ENCODE peak calls at places on chromosomes 3 and 15, in seven cellular contexts. One of them, this sample, is unnamed. For H3K4me1, the result is how much of the 10 kb centered on the place peaks cover.

GRCh38 chr15:39817892-39818291 is 35.3 kb upstream of the FSIP1 start:
- DNase-seq in heart left ventricle: no peak
- DNase-seq in CD4-positive, CD25-positive, alpha-beta regulatory T cell: no peak
- DNase-seq in psoas muscle: no peak
- DNase-seq in cardiac muscle cell: peak
- DNase-seq in esophagus squamous epithelium: no peak
- DNase-seq in astrocyte: no peak
- DNase-seq in this sample: no peak

GRCh38 chr15:89809093-89809786 is 5.4 kb downstream of the ANPEP start:
- DNase-seq in heart left ventricle: no peak
- DNase-seq in CD4-positive, CD25-positive, alpha-beta regulatory T cell: no peak
- DNase-seq in psoas muscle: peak
- DNase-seq in cardiac muscle cell: peak
- DNase-seq in esophagus squamous epithelium: no peak
- DNase-seq in astrocyte: no peak
- DNase-seq in this sample: no peak

GRCh38 chr3:15983232-15983631 is 185.5 kb upstream of the ANKRD28 start:
- DNase-seq in heart left ventricle: no peak
- DNase-seq in CD4-positive, CD25-positive, alpha-beta regulatory T cell: no peak
- DNase-seq in psoas muscle: no peak
- DNase-seq in cardiac muscle cell: peak
- DNase-seq in esophagus squamous epithelium: no peak
- DNase-seq in astrocyte: peak
- DNase-seq in this sample: no peak

GRCh38 chr15:74417230-74417629 is 16.5 kb downstream of the SEMA7A start:
- DNase-seq in heart left ventricle: peak
- DNase-seq in CD4-positive, CD25-positive, alpha-beta regulatory T cell: no peak
- DNase-seq in psoas muscle: no peak
- DNase-seq in cardiac muscle cell: peak
- DNase-seq in esophagus squamous epithelium: no peak
- DNase-seq in astrocyte: peak
- DNase-seq in this sample: no peak

GRCh38 chr3:183500981-183501704 is 54.4 kb downstream of the KLHL6 start:
- DNase-seq in heart left ventricle: no peak
- DNase-seq in CD4-positive, CD25-positive, alpha-beta regulatory T cell: no peak
- DNase-seq in psoas muscle: no peak
- DNase-seq in cardiac muscle cell: no peak
- DNase-seq in esophagus squamous epithelium: no peak
- DNase-seq in astrocyte: no peak
- DNase-seq in this sample: no peak

GRCh38 chr3:141845407-141846049 is 30.9 kb upstream of the ATP1B3 start:
- DNase-seq in heart left ventricle: no peak
- DNase-seq in CD4-positive, CD25-positive, alpha-beta regulatory T cell: no peak
- DNase-seq in psoas muscle: no peak
- DNase-seq in cardiac muscle cell: no peak
- DNase-seq in esophagus squamous epithelium: no peak
- DNase-seq in astrocyte: no peak
- DNase-seq in this sample: no peak

GRCh38 chr15:31352283-31352880 is 25.7 kb downstream of the KLF13 start:
- DNase-seq in heart left ventricle: peak
- DNase-seq in CD4-positive, CD25-positive, alpha-beta regulatory T cell: no peak
- DNase-seq in psoas muscle: peak
- DNase-seq in cardiac muscle cell: peak
- DNase-seq in esophagus squamous epithelium: no peak
- DNase-seq in astrocyte: no peak
- DNase-seq in this sample: peak

GRCh38 chr3:98482717-98483482 is 14.6 kb upstream of the OR5K2 start:
- DNase-seq in heart left ventricle: no peak
- DNase-seq in CD4-positive, CD25-positive, alpha-beta regulatory T cell: no peak
- DNase-seq in psoas muscle: no peak
- DNase-seq in cardiac muscle cell: no peak
- DNase-seq in esophagus squamous epithelium: no peak
- DNase-seq in astrocyte: no peak
- DNase-seq in this sample: no peak

GRCh38 chr3:196216681-196217211 is 412 bp downstream of the SLC51A start:
- DNase-seq in heart left ventricle: no peak
- DNase-seq in CD4-positive, CD25-positive, alpha-beta regulatory T cell: no peak
- DNase-seq in psoas muscle: no peak
- DNase-seq in cardiac muscle cell: no peak
- DNase-seq in esophagus squamous epithelium: no peak
- DNase-seq in astrocyte: no peak
- DNase-seq in this sample: no peak

GRCh38 chr15:40047413-40048154 is 8.6 kb upstream of the SRP14 start:
- DNase-seq in heart left ventricle: peak
- DNase-seq in CD4-positive, CD25-positive, alpha-beta regulatory T cell: no peak
- DNase-seq in psoas muscle: peak
- DNase-seq in cardiac muscle cell: peak
- DNase-seq in esophagus squamous epithelium: no peak
- DNase-seq in astrocyte: peak
- DNase-seq in this sample: peak

GRCh38 chr3:122322095-122323075 is 2.7 kb upstream of the CSTA start:
- DNase-seq in heart left ventricle: no peak
- DNase-seq in CD4-positive, CD25-positive, alpha-beta regulatory T cell: no peak
- DNase-seq in psoas muscle: no peak
- DNase-seq in cardiac muscle cell: no peak
- DNase-seq in esophagus squamous epithelium: no peak
- DNase-seq in astrocyte: no peak
- DNase-seq in this sample: no peak

GRCh38 chr15:63904042-63904441 is 70.3 kb upstream of the HERC1 start:
- DNase-seq in heart left ventricle: no peak
- DNase-seq in CD4-positive, CD25-positive, alpha-beta regulatory T cell: no peak
- DNase-seq in psoas muscle: no peak
- DNase-seq in cardiac muscle cell: no peak
- DNase-seq in esophagus squamous epithelium: no peak
- DNase-seq in astrocyte: no peak
- DNase-seq in this sample: no peak
- H3K4me1 ChIP-seq in heart left ventricle: under half
- H3K4me1 ChIP-seq in CD4-positive, CD25-positive, alpha-beta regulatory T cell: under half
- H3K4me1 ChIP-seq in psoas muscle: under half
- H3K4me1 ChIP-seq in cardiac muscle cell: under half
- H3K4me1 ChIP-seq in esophagus squamous epithelium: under half
- H3K4me1 ChIP-seq in astrocyte: under half
- H3K4me1 ChIP-seq in this sample: under half

DNA sequence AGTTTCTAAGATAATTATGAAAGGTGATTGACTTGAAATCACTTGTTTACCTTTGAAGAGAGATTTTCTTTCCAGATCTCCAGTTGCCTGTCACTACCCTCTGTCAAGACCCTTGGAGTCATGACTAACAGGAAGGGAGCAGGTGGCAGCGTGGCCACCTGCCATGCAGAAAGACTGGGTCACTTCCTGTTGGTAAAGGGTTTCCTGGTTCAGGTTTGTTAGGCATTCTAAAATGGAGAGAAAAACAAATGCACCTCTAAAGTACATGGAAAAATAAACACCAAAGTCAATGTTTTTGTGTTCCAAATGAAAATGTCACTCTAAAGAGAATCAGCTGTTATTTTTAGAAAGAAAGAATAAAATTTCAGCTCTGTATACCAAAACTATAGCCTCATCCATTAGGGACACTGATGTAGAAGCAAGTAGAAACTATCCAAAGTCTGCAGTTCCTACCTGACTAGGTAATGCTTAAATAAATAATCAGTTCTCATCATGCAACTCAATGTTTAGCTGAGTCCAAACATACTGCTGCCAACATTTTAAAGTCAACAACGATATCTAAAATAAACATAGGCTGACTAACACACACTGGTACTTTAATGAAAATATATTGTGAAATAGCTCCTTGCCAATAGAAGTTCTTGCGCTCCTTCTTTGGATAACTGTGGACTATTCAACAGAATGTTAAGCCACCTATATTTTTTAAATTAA is 23.9 kb upstream of the TM4SF1 start:
- DNase-seq in heart left ventricle: no peak
- DNase-seq in CD4-positive, CD25-positive, alpha-beta regulatory T cell: no peak
- DNase-seq in psoas muscle: no peak
- DNase-seq in cardiac muscle cell: peak
- DNase-seq in esophagus squamous epithelium: no peak
- DNase-seq in astrocyte: peak
- DNase-seq in this sample: no peak
- H3K27ac ChIP-seq in heart left ventricle: no peak
- H3K27ac ChIP-seq in CD4-positive, CD25-positive, alpha-beta regulatory T cell: no peak
- H3K27ac ChIP-seq in psoas muscle: no peak
- H3K27ac ChIP-seq in cardiac muscle cell: no peak
- H3K27ac ChIP-seq in esophagus squamous epithelium: peak
- H3K27ac ChIP-seq in astrocyte: peak
- H3K27ac ChIP-seq in this sample: peak

GRCh38 chr15:41782486-41783271 is 8.4 kb downstream of the MAPKBP1 start:
- DNase-seq in heart left ventricle: no peak
- DNase-seq in CD4-positive, CD25-positive, alpha-beta regulatory T cell: no peak
- DNase-seq in psoas muscle: no peak
- DNase-seq in cardiac muscle cell: no peak
- DNase-seq in esophagus squamous epithelium: no peak
- DNase-seq in astrocyte: no peak
- DNase-seq in this sample: no peak

GRCh38 chr15:41780727-41781126 is 6.4 kb downstream of the MAPKBP1 start:
- DNase-seq in heart left ventricle: no peak
- DNase-seq in CD4-positive, CD25-positive, alpha-beta regulatory T cell: no peak
- DNase-seq in psoas muscle: no peak
- DNase-seq in cardiac muscle cell: no peak
- DNase-seq in esophagus squamous epithelium: no peak
- DNase-seq in astrocyte: no peak
- DNase-seq in this sample: no peak

GRCh38 chr15:41779662-41780157 is 5.4 kb downstream of the MAPKBP1 start:
- DNase-seq in heart left ventricle: no peak
- DNase-seq in CD4-positive, CD25-positive, alpha-beta regulatory T cell: no peak
- DNase-seq in psoas muscle: no peak
- DNase-seq in cardiac muscle cell: no peak
- DNase-seq in esophagus squamous epithelium: no peak
- DNase-seq in astrocyte: no peak
- DNase-seq in this sample: no peak

GRCh38 chr15:41778503-41778902 is 4.2 kb downstream of the MAPKBP1 start:
- DNase-seq in heart left ventricle: no peak
- DNase-seq in CD4-positive, CD25-positive, alpha-beta regulatory T cell: no peak
- DNase-seq in psoas muscle: no peak
- DNase-seq in cardiac muscle cell: peak
- DNase-seq in esophagus squamous epithelium: no peak
- DNase-seq in astrocyte: no peak
- DNase-seq in this sample: no peak

GRCh38 chr15:41780266-41780665 is 6.0 kb downstream of the MAPKBP1 start:
- DNase-seq in heart left ventricle: no peak
- DNase-seq in CD4-positive, CD25-positive, alpha-beta regulatory T cell: no peak
- DNase-seq in psoas muscle: no peak
- DNase-seq in cardiac muscle cell: no peak
- DNase-seq in esophagus squamous epithelium: no peak
- DNase-seq in astrocyte: no peak
- DNase-seq in this sample: no peak
- H3K4me3 ChIP-seq in heart left ventricle: no peak
- H3K4me3 ChIP-seq in CD4-positive, CD25-positive, alpha-beta regulatory T cell: no peak
- H3K4me3 ChIP-seq in psoas muscle: no peak
- H3K4me3 ChIP-seq in cardiac muscle cell: no peak
- H3K4me3 ChIP-seq in esophagus squamous epithelium: no peak
- H3K4me3 ChIP-seq in astrocyte: no peak
- H3K4me3 ChIP-seq in this sample: no peak

GRCh38 chr3:33426068-33426467 is 14.1 kb downstream of the UBP1 start:
- DNase-seq in heart left ventricle: no peak
- DNase-seq in CD4-positive, CD25-positive, alpha-beta regulatory T cell: no peak
- DNase-seq in psoas muscle: no peak
- DNase-seq in cardiac muscle cell: no peak
- DNase-seq in esophagus squamous epithelium: no peak
- DNase-seq in astrocyte: no peak
- DNase-seq in this sample: no peak

GRCh38 chr3:33426630-33427341 is 13.4 kb downstream of the UBP1 start:
- DNase-seq in heart left ventricle: no peak
- DNase-seq in CD4-positive, CD25-positive, alpha-beta regulatory T cell: no peak
- DNase-seq in psoas muscle: no peak
- DNase-seq in cardiac muscle cell: no peak
- DNase-seq in esophagus squamous epithelium: no peak
- DNase-seq in astrocyte: no peak
- DNase-seq in this sample: no peak

GRCh38 chr3:33430061-33430460 is 10.1 kb downstream of the UBP1 start:
- DNase-seq in heart left ventricle: no peak
- DNase-seq in CD4-positive, CD25-positive, alpha-beta regulatory T cell: no peak
- DNase-seq in psoas muscle: no peak
- DNase-seq in cardiac muscle cell: no peak
- DNase-seq in esophagus squamous epithelium: no peak
- DNase-seq in astrocyte: no peak
- DNase-seq in this sample: no peak

GRCh38 chr3:33430571-33430970 is 9.6 kb downstream of the UBP1 start:
- DNase-seq in heart left ventricle: no peak
- DNase-seq in CD4-positive, CD25-positive, alpha-beta regulatory T cell: no peak
- DNase-seq in psoas muscle: no peak
- DNase-seq in cardiac muscle cell: no peak
- DNase-seq in esophagus squamous epithelium: no peak
- DNase-seq in astrocyte: no peak
- DNase-seq in this sample: no peak

DNA sequence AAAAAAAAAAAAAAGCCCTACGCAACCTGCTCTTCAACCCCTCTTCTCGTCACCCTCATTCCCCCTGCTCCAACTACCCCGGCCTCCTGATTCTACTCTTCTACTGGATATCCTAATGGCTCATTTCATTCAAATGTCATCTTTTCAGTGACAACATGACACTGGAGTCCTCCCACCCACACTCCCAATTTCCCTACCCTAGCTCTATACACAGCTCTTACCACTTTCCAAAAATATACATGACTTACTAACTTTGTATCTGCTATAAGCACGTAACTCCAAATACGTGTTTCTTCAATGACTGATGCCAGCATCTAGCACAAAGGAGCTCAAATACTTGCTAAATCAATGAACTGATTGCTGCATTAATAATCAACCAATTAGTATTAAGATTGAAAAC is 11.4 kb downstream of the UBP1 start:
- DNase-seq in heart left ventricle: no peak
- DNase-seq in CD4-positive, CD25-positive, alpha-beta regulatory T cell: no peak
- DNase-seq in psoas muscle: no peak
- DNase-seq in cardiac muscle cell: no peak
- DNase-seq in esophagus squamous epithelium: no peak
- DNase-seq in astrocyte: no peak
- DNase-seq in this sample: no peak
- H3K4me1 ChIP-seq in heart left ventricle: half or more
- H3K4me1 ChIP-seq in CD4-positive, CD25-positive, alpha-beta regulatory T cell: under half
- H3K4me1 ChIP-seq in psoas muscle: half or more
- H3K4me1 ChIP-seq in cardiac muscle cell: under half
- H3K4me1 ChIP-seq in esophagus squamous epithelium: under half
- H3K4me1 ChIP-seq in astrocyte: under half
- H3K4me1 ChIP-seq in this sample: half or more

DNA sequence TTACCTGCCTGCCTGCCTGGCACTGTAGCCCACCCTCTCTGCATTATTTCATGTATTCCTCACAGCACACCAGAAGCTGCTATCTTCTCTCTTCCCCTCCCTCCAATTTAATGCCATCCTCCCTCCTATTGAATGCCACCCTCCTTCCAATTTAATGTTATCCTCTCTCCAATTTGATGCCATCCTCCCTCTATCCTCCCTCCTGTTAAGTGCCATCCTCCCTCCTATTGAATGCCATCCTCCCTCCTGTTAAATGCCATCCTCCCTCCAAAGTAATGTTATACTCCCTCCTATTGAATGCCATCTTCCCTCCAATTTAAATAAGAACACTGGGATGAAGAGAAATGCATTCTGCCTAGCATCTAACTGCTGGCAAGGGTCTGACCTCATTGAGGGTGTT is 11.1 kb downstream of the ATP10A start:
- DNase-seq in heart left ventricle: no peak
- DNase-seq in CD4-positive, CD25-positive, alpha-beta regulatory T cell: no peak
- DNase-seq in psoas muscle: no peak
- DNase-seq in cardiac muscle cell: no peak
- DNase-seq in esophagus squamous epithelium: no peak
- DNase-seq in astrocyte: no peak
- DNase-seq in this sample: no peak
- H3K27ac ChIP-seq in heart left ventricle: no peak
- H3K27ac ChIP-seq in CD4-positive, CD25-positive, alpha-beta regulatory T cell: peak
- H3K27ac ChIP-seq in psoas muscle: no peak
- H3K27ac ChIP-seq in cardiac muscle cell: no peak
- H3K27ac ChIP-seq in esophagus squamous epithelium: no peak
- H3K27ac ChIP-seq in astrocyte: no peak
- H3K27ac ChIP-seq in this sample: no peak

This sample was measured in left lung.